ENCODE peak calls at places on chromosomes 13 and 19, in six cellular contexts. Q is HepG2, K is K562, B is GM12892, D is H1, X is GM12878. G is an unnamed sample.

GRCh38 chr19:48203227-48203793 is 32.8 kb downstream of the ZSWIM9 start:
- DNase-seq in Q (no peak), K (peak; percentile 38), B (no peak), D (no peak), X (no peak), G (no peak)

GRCh38 chr13:111846396-111847174 is 220.4 kb upstream of the SOX1 start:
- DNase-seq in Q (no peak), K (no peak), B (no peak), D (peak; percentile 5), X (no peak), G (no peak)

GRCh38 chr19:18194554-18195238 is 1.7 kb downstream of the MPV17L2 start:
- DNase-seq in Q (no peak), K (peak; percentile 70), B (peak; percentile 60), D (no peak), X (no peak), G (peak; percentile 56)

GRCh38 chr13:113854238-113855011 is 9.5 kb downstream of the GAS6 start:
- DNase-seq in Q (no peak), K (no peak), B (peak; percentile 9), D (no peak), X (no peak), G (no peak)

GRCh38 chr13:105937451-105937850 is 598.0 kb downstream of the EFNB2 start:
- DNase-seq in Q (no peak), K (no peak), B (no peak), D (no peak), X (no peak), G (no peak)

GRCh38 chr13:74243637-74244526 is 109.7 kb upstream of the KLF12 start:
- DNase-seq in Q (no peak), K (no peak), B (no peak), D (no peak), X (no peak), G (no peak)

GRCh38 chr13:53048880-53049279 is 20.3 kb downstream of the OLFM4 start:
- DNase-seq in Q (no peak), K (no peak), B (no peak), D (no peak), X (no peak), G (no peak)

GRCh38 chr19:32874605-32875004 is 5.0 kb upstream of the SLC7A9 start:
- DNase-seq in Q (no peak), K (no peak), B (no peak), D (no peak), X (no peak), G (no peak)

GRCh38 chr13:20053016-20053415 is 94.5 kb downstream of the ZMYM2 start:
- DNase-seq in Q (no peak), K (no peak), B (no peak), D (no peak), X (no peak), G (no peak)

GRCh38 chr13:98581971-98582702 is 5.2 kb upstream of the STK24 start:
- DNase-seq in Q (no peak), K (no peak), B (no peak), D (no peak), X (no peak), G (no peak)

GRCh38 chr19:2398735-2399305 is 28.6 kb downstream of the TIMM13 start:
- DNase-seq in Q (no peak), K (no peak), B (no peak), D (no peak), X (no peak), G (no peak)

GRCh38 chr13:36124236-36124822 is 6.9 kb downstream of the DCLK1 start:
- DNase-seq in Q (no peak), K (no peak), B (no peak), D (no peak), X (no peak), G (no peak)

GRCh38 chr19:18350490-18350889 is 10.1 kb downstream of the PGPEP1 start:
- DNase-seq in Q (no peak), K (no peak), B (no peak), D (no peak), X (no peak), G (no peak)

GRCh38 chr13:93233997-93234416 is 7.4 kb downstream of the GPC6 start:
- DNase-seq in Q (peak; percentile 41), K (peak; percentile 52), B (no peak), D (peak; percentile 61), X (no peak), G (no peak)

GRCh38 chr13:39776439-39776838 is 121.0 kb downstream of the COG6 start:
- DNase-seq in Q (no peak), K (no peak), B (no peak), D (no peak), X (no peak), G (no peak)

GRCh38 chr19:39448271-39448670 is 2.9 kb downstream of the SUPT5H start:
- DNase-seq in Q (no peak), K (no peak), B (peak; percentile 48), D (no peak), X (no peak), G (no peak)

GRCh38 chr19:50720921-50721291 is 1.3 kb upstream of the SHANK1 start:
- DNase-seq in Q (no peak), K (peak; percentile 55), B (no peak), D (no peak), X (no peak), G (no peak)

GRCh38 chr19:55467236-55468053 is 2.9 kb upstream of the C19orf85 start:
- DNase-seq in Q (peak; percentile 69), K (peak; percentile 85), B (peak; percentile 90), D (no peak), X (no peak), G (peak; percentile 89)

GRCh38 chr19:9793051-9793591 is 24.6 kb upstream of the ZNF846 start:
- DNase-seq in Q (no peak), K (peak; percentile 61), B (no peak), D (no peak), X (no peak), G (no peak)

GRCh38 chr19:49802836-49803528 is 10.1 kb downstream of the FUZ start:
- DNase-seq in Q (no peak), K (no peak), B (no peak), D (no peak), X (no peak), G (no peak)

GRCh38 chr19:10295305-10295846 is 5.6 kb downstream of the ICAM5 start:
- DNase-seq in Q (no peak), K (no peak), B (peak; percentile 82), D (no peak), X (no peak), G (peak; percentile 87)

GRCh38 chr19:35161434-35161743 is 6.9 kb downstream of the FXYD5 start:
- DNase-seq in Q (no peak), K (peak; percentile 76), B (no peak), D (no peak), X (no peak), G (no peak)
- TF ChIP-seq TAF1 in Q (no peak), K (no peak), B (no peak), D (no peak), X (no peak), G (no peak)

GRCh38 chr13:110712081-110712848 is 1.2 kb upstream of the ING1 start:
- DNase-seq in Q (peak; percentile 81), K (peak; percentile 88), B (peak; percentile 79), D (no peak), X (peak; percentile 82), G (peak; percentile 73)
- TF ChIP-seq POLR2A in Q (peak; percentile 74), K (peak; percentile 89), B (peak; percentile 72), D (no peak), X (peak; percentile 53), G (peak; percentile 62)

DNA sequence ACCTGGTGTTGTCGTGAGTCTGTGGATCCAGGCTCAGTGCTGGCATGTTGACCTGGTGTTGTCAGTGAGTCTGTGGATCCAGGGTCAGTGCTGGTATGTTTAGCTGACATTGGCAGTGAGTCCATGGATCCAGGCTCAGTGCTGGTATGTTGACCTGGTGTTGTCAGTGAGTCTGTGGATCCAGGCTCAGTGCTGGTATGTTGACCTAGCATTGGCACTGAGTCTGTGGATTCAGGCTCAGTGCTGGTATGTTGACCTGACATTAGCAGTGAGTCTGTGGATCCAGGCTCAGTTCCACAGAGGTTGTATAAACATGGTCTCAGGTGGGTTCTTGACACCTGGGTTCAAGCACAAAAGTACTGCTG is 16.8 kb upstream of the PDCD2L start:
- DNase-seq in Q (no peak), K (no peak), B (no peak), D (no peak), X (no peak), G (no peak)
- TF ChIP-seq POLR2AphosphoS5 in Q (no peak), K (no peak), B (no peak), D (no peak), X (peak; percentile 12), G (no peak)

GRCh38 chr19:7947939-7948338 is 4.5 kb upstream of the TIMM44 start:
- DNase-seq in Q (no peak), K (no peak), B (no peak), D (no peak), X (no peak), G (no peak)
- TF ChIP-seq TAF1 in Q (no peak), K (no peak), B (no peak), D (no peak), X (no peak), G (no peak)

DNA sequence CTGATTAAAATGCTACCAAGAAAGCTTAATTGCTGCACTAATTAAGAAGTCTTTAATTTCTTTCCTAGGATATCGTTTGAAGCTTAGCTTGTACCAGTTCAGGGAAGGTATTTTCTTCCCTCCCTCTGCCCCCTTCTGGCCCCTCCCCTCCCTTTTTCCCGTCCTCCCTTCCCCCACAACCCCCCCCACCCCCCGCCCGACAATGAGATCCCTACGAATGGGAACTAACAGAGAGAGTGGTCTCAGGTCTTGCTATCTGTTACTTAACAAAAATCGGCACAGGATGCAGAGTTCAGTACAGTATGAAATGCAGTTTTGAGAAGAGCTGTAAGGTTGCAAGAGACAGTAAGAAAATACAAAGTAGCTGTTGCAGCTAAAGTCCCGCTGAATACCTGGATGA is 3.0 kb upstream of the DACH1 start:
- DNase-seq in Q (no peak), K (no peak), B (no peak), D (no peak), X (no peak), G (no peak)
- TF ChIP-seq POLR2A in Q (no peak), K (no peak), B (no peak), D (no peak), X (no peak), G (no peak)

DNA sequence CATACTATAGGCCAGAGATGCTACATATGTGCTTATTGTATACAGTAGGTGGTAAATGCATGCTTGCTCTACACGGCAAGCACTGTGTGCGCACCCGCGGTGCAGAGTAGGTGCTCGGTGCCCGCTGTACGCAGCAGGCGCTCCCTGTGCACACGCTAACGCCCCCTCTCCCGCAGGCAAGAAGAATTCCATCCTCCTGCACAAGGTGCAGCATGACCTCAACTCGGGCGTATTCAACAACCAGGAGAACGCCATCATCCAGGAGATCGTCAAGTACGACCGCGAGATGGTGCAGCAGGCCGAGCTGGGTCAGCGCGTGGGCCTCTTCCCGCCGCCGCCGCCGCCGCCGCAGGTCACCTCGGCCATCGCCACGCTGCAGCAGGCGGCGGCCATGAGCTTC is 17.7 kb downstream of the POLRMT start:
- DNase-seq in Q (no peak), K (no peak), B (no peak), D (no peak), X (no peak), G (no peak)
- TF ChIP-seq POLR2AphosphoS5 in Q (no peak), K (no peak), B (no peak), D (no peak), X (no peak), G (no peak)